ENCODE peak calls at places on chromosomes 3 and 15, in eight cellular contexts. Q is GM12878, H is K562, Y is HepG2, L is endothelial cell of umbilical vein, M is SK-N-SH, G is H1, V is HCT116. N is an unnamed sample.

GRCh38 chr3:40191850-40192448 is 117.6 kb upstream of the EIF1B start:
- DNase-seq in M (peak; percentile 71), L (peak; percentile 63), G (peak; percentile 86), Y (peak; percentile 33), H (peak; percentile 83), V (peak; percentile 40), Q (no peak), N (no peak)

GRCh38 chr3:135192929-135193328 is 397.9 kb downstream of the EPHB1 start:
- DNase-seq in G (no peak), H (no peak), V (no peak), M (no peak), Q (no peak), L (no peak), Y (no peak), N (no peak)

GRCh38 chr3:13276438-13277129 is 143.5 kb downstream of the NUP210 start:
- DNase-seq in Q (no peak), G (no peak), Y (no peak), V (no peak), H (no peak), M (peak; percentile 70), L (no peak), N (no peak)

GRCh38 chr3:23728651-23729117 is 77.1 kb upstream of the UBE2E1 start:
- DNase-seq in Y (no peak), M (no peak), L (no peak), H (no peak), Q (no peak), G (peak; percentile 54), V (no peak), N (no peak)

GRCh38 chr3:47885168-47885567 is 82.2 kb downstream of the DHX30 start:
- DNase-seq in L (no peak), M (no peak), H (no peak), V (no peak), Y (no peak), Q (no peak), G (no peak), N (no peak)

GRCh38 chr15:41544650-41545015 is 576 bp upstream of the RPAP1 start:
- DNase-seq in V (no peak), L (no peak), M (peak; percentile 54), G (no peak), Q (no peak), Y (no peak), H (no peak), N (no peak)

GRCh38 chr15:96170616-96171270 is 159.8 kb upstream of the NR2F2 start:
- DNase-seq in H (no peak), L (no peak), Y (peak; percentile 9), Q (no peak), G (no peak), M (no peak), V (no peak), N (no peak)

GRCh38 chr15:80789296-80789695 is 10.1 kb downstream of the CEMIP start:
- DNase-seq in L (no peak), H (no peak), M (no peak), Y (no peak), V (no peak), Q (no peak), G (no peak), N (no peak)

GRCh38 chr3:12471228-12471627 is 13.1 kb upstream of the TSEN2 start:
- DNase-seq in V (peak; percentile 92), Y (peak; percentile 36), Q (no peak), M (no peak), G (no peak), H (no peak), L (no peak), N (no peak)

GRCh38 chr3:38916706-38917105 is 100.7 kb upstream of the SCN10A start:
- DNase-seq in G (no peak), L (no peak), M (no peak), V (no peak), Q (no peak), H (no peak), Y (no peak), N (no peak)

GRCh38 chr15:52020253-52021085 is 1.4 kb downstream of the MAPK6 start:
- DNase-seq in H (no peak), V (no peak), Q (no peak), Y (no peak), L (peak; percentile 69), M (no peak), G (no peak), N (no peak)

GRCh38 chr3:151869186-151869585 is 4.3 kb upstream of the SUCNR1 start:
- DNase-seq in Y (no peak), G (no peak), H (no peak), L (no peak), V (no peak), M (no peak), Q (no peak), N (no peak)

GRCh38 chr3:151859905-151860304 is 13.5 kb upstream of the SUCNR1 start:
- DNase-seq in H (no peak), V (no peak), Q (no peak), M (no peak), Y (no peak), L (no peak), G (no peak), N (no peak)

GRCh38 chr3:151866711-151867410 is 6.6 kb upstream of the SUCNR1 start:
- DNase-seq in Y (no peak), H (no peak), L (peak; percentile 39), M (no peak), V (no peak), G (no peak), Q (no peak), N (no peak)

GRCh38 chr3:151863611-151864010 is 9.8 kb upstream of the SUCNR1 start:
- DNase-seq in G (no peak), V (no peak), H (no peak), Y (no peak), M (no peak), L (peak; percentile 24), Q (no peak), N (no peak)

GRCh38 chr3:151864423-151865101 is 8.9 kb upstream of the SUCNR1 start:
- DNase-seq in Q (no peak), H (no peak), G (no peak), V (peak; percentile 35), L (peak; percentile 84), M (no peak), Y (no peak), N (peak; percentile 78)
- TF ChIP-seq POLR2AphosphoS5 in Q (no peak), H (no peak), G (no peak), V (no peak), L (peak; percentile 23), M (no peak), Y (no peak), N (no peak)

GRCh38 chr3:51670711-51671089 is 352 bp upstream of the TEX264 start:
- DNase-seq in G (no peak), L (no peak), H (no peak), Q (no peak), Y (no peak), V (no peak), M (no peak), N (no peak)

GRCh38 chr3:51669241-51670052 is 1.6 kb upstream of the TEX264 start:
- DNase-seq in Y (peak; percentile 73), L (peak; percentile 86), Q (no peak), M (peak; percentile 81), G (peak; percentile 98), H (peak; percentile 65), V (peak; percentile 75), N (no peak)

GRCh38 chr3:51670053-51670666 is 892 bp upstream of the TEX264 start:
- DNase-seq in V (no peak), Q (no peak), M (no peak), Y (no peak), L (no peak), G (no peak), H (no peak), N (no peak)

GRCh38 chr3:51671090-51672082 is at the start of gene TEX264:
- DNase-seq in G (peak; percentile 82), L (peak; percentile 69), H (peak; percentile 98), Y (peak; percentile 77), V (peak; percentile 37), Q (peak; percentile 53), M (peak; percentile 97), N (no peak)

DNA sequence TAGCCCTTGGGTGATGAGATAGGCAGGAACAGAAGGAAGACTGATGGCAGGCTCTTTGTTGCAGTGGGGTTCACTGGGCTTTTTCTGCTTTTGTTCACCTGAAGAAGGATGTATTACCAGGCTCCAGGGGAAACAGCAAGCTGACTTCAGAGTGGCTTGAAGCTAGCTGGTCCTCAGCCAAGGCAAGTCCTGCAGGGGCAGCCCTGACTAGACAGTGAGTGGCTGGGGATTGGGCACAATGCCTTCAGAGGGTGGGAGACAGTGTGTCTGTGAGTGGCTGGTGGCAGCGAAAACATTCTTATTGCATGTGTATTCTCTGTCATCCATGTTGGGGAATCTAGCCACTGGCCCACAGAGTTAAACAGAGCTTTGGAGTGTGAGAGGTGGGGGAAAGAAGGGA is 2.3 kb upstream of the TEX264 start:
- DNase-seq in M (no peak), V (no peak), H (no peak), Y (no peak), G (no peak), L (no peak), Q (no peak), N (no peak)
- H3K9ac ChIP-seq in M (no peak overlapping the region), V (peak overlapping the region; percentile 39), H (no peak overlapping the region), Y (no peak overlapping the region), G (no peak overlapping the region), L (no peak overlapping the region), Q (no peak overlapping the region), N (no peak overlapping the region)

GRCh38 chr3:119808244-119808643 is 26.3 kb downstream of the NR1I2 start:
- DNase-seq in V (no peak), Y (no peak), H (no peak), Q (no peak), G (no peak), L (no peak), M (no peak), N (no peak)

GRCh38 chr3:119808843-119809242 is 26.9 kb downstream of the NR1I2 start:
- DNase-seq in H (no peak), V (no peak), L (no peak), Y (no peak), Q (no peak), G (no peak), M (no peak), N (no peak)

GRCh38 chr3:119812491-119813058 is 30.7 kb downstream of the NR1I2 start:
- DNase-seq in L (no peak), Q (no peak), H (peak; percentile 13), Y (no peak), G (no peak), V (no peak), M (no peak), N (no peak)

GRCh38 chr3:119809249-119810017 is 27.5 kb downstream of the NR1I2 start:
- DNase-seq in Y (no peak), H (no peak), G (no peak), Q (no peak), V (no peak), M (no peak), L (no peak), N (no peak)

DNA sequence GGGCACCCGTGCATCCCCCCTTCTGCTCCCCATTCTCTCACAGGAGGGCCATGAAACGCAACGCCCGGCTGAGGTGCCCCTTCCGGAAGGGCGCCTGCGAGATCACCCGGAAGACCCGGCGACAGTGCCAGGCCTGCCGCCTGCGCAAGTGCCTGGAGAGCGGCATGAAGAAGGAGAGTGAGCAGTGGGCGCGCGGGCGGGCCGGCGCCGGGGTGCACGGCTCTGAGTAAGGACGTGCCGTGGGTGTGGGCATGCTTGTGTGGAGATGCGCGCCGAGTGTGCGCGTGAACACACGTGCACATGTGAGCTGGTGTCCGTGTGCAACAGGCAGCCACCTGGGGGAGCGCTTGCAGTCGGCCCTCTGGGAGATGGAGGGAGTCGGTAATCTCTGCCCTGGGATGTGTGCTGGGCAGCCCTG is 28.1 kb downstream of the NR1I2 start:
- DNase-seq in G (no peak), M (no peak), V (no peak), H (no peak), Q (peak; percentile 35), L (peak; percentile 47), Y (no peak), N (no peak)
- TF ChIP-seq POLR2AphosphoS5 in G (no peak), M (no peak), V (no peak), H (no peak), Q (no peak), L (peak; percentile 39), Y (no peak), N (no peak)

GRCh38 chr15:40095381-40096093 is 13.1 kb downstream of the BMF start:
- DNase-seq in V (no peak), M (no peak), L (peak; percentile 35), G (no peak), Q (no peak), Y (no peak), H (no peak), N (no peak)
- H3K9ac ChIP-seq in V (no peak overlapping the region), M (no peak overlapping the region), L (no peak overlapping the region), G (no peak overlapping the region), Q (peak overlapping the region; percentile 56), Y (no peak overlapping the region), H (no peak overlapping the region), N (no peak overlapping the region)

N was measured in SK-N-MC.